ENCODE peak calls at places on chromosomes 12 and 14, in six cellular contexts. O is left ventricle myocardium inferior; L is lower leg skin; I is CD8-positive, alpha-beta T cell; K is tibial nerve; V is BJ. Z is an unnamed sample.

GRCh38 chr12:3704512-3705348 is 48.2 kb downstream of the CRACR2A start:
- DNase-seq in O (no peak), L (no peak), I (no peak), K (no peak), V (no peak), Z (no peak)

GRCh38 chr14:24314377-24315193 is 3.3 kb downstream of the LTB4R start:
- DNase-seq in O (no peak), L (peak), I (no peak), K (no peak), V (no peak), Z (no peak)

GRCh38 chr14:68544150-68544892 is 248.5 kb downstream of the ZFP36L1 start:
- DNase-seq in O (peak), L (peak), I (no peak), K (peak), V (peak), Z (no peak)

GRCh38 chr14:20798318-20798717 is 4.3 kb downstream of the RNASE1 start:
- DNase-seq in O (no peak), L (no peak), I (no peak), K (peak), V (no peak), Z (no peak)

GRCh38 chr12:105911966-105912365 is 226.8 kb downstream of the NUAK1 start:
- DNase-seq in O (no peak), L (no peak), I (no peak), K (no peak), V (no peak), Z (no peak)

GRCh38 chr14:88352299-88353097 is 29.4 kb upstream of the KCNK10 start:
- DNase-seq in O (no peak), L (no peak), I (no peak), K (no peak), V (no peak), Z (no peak)

GRCh38 chr12:62123721-62124203 is 136.4 kb upstream of the USP15 start:
- DNase-seq in O (no peak), L (no peak), I (peak), K (peak), V (no peak), Z (no peak)

GRCh38 chr12:132140918-132141841 is 2.9 kb downstream of the DDX51 start:
- DNase-seq in O (no peak), L (peak), I (no peak), K (no peak), V (no peak), Z (no peak)

GRCh38 chr12:4221157-4221556 is 52.4 kb upstream of the CCND2 start:
- DNase-seq in O (no peak), L (no peak), I (no peak), K (no peak), V (no peak), Z (no peak)

GRCh38 chr12:4824415-4824814 is 85.3 kb upstream of the KCNA1 start:
- DNase-seq in O (no peak), L (no peak), I (no peak), K (no peak), V (peak), Z (no peak)

GRCh38 chr12:85036241-85036707 is at the start of the genes LRRIQ1 and TSPAN19:
- DNase-seq in O (peak), L (peak), I (no peak), K (peak), V (no peak), Z (peak)

GRCh38 chr12:64801381-64801780 is 23.1 kb upstream of the TBC1D30 start:
- DNase-seq in O (no peak), L (no peak), I (no peak), K (no peak), V (no peak), Z (no peak)

GRCh38 chr14:76950043-76951020 is 78.2 kb downstream of the IRF2BPL start:
- DNase-seq in O (no peak), L (no peak), I (no peak), K (no peak), V (no peak), Z (no peak)

GRCh38 chr12:123041811-123042655 is 61.6 kb downstream of the ARL6IP4 start:
- DNase-seq in O (no peak), L (no peak), I (no peak), K (no peak), V (no peak), Z (no peak)

GRCh38 chr12:6532927-6533652 is 1.2 kb upstream of the GAPDH start:
- DNase-seq in O (peak), L (peak), I (peak), K (peak), V (no peak), Z (no peak)

GRCh38 chr12:109020750-109021380 is at the start of gene SVOP:
- DNase-seq in O (peak), L (peak), I (peak), K (peak), V (peak), Z (no peak)

GRCh38 chr12:46661161-46661845 is 164.5 kb downstream of the SLC38A4 start:
- DNase-seq in O (no peak), L (no peak), I (no peak), K (peak), V (peak), Z (peak)

GRCh38 chr12:16349132-16349463 is 1.7 kb downstream of the MGST1 start:
- DNase-seq in O (peak), L (peak), I (no peak), K (peak), V (peak), Z (no peak)

GRCh38 chr14:36835145-36835544 is 173.5 kb downstream of the PAX9 start:
- DNase-seq in O (no peak), L (no peak), I (no peak), K (no peak), V (no peak), Z (no peak)

GRCh38 chr12:57182918-57183575 is 33.5 kb upstream of the NXPH4 start:
- DNase-seq in O (peak), L (peak), I (peak), K (peak), V (no peak), Z (peak)

GRCh38 chr14:47674546-47675238 is 713 bp downstream of the MDGA2 start:
- DNase-seq in O (no peak), L (no peak), I (no peak), K (no peak), V (no peak), Z (no peak)

GRCh38 chr12:107586256-107586970 is 99.2 kb upstream of the PWP1 start:
- DNase-seq in O (no peak), L (no peak), I (no peak), K (no peak), V (no peak), Z (no peak)

GRCh38 chr12:58302487-58303011 is 361.2 kb downstream of the ATP23 start:
- DNase-seq in O (no peak), L (no peak), I (no peak), K (no peak), V (no peak), Z (no peak)

GRCh38 chr12:30420561-30420960 is 275.1 kb downstream of the IPO8 start:
- DNase-seq in O (no peak), L (no peak), I (no peak), K (no peak), V (no peak), Z (no peak)

GRCh38 chr14:95327558-95328374 is 8.1 kb upstream of the CLMN start:
- DNase-seq in O (no peak), L (no peak), I (no peak), K (no peak), V (no peak), Z (no peak)

GRCh38 chr12:47079365-47079893 is at the start of gene PCED1B:
- DNase-seq in O (peak), L (peak), I (peak), K (peak), V (no peak), Z (peak)

GRCh38 chr12:6326316-6326959 is 15.4 kb downstream of the TNFRSF1A start:
- DNase-seq in O (peak), L (no peak), I (no peak), K (no peak), V (no peak), Z (no peak)

GRCh38 chr12:96907681-96908163 is 665 bp downstream of the NEDD1 start:
- DNase-seq in O (no peak), L (no peak), I (peak), K (peak), V (no peak), Z (peak)

GRCh38 chr12:124428136-124428791 is 133.4 kb downstream of the RFLNA start:
- DNase-seq in O (no peak), L (no peak), I (no peak), K (peak), V (no peak), Z (no peak)

GRCh38 chr14:86934196-86934595 is 1058.8 kb downstream of the GALC start:
- DNase-seq in O (no peak), L (no peak), I (no peak), K (no peak), V (no peak), Z (no peak)

GRCh38 chr12:30200864-30201263 is 417.1 kb upstream of the TMTC1 start:
- DNase-seq in O (no peak), L (no peak), I (no peak), K (no peak), V (no peak), Z (no peak)

GRCh38 chr12:122355702-122356101 is 66.8 kb downstream of the CLIP1 start:
- DNase-seq in O (no peak), L (no peak), I (no peak), K (no peak), V (no peak), Z (no peak)

GRCh38 chr12:17097674-17098073 is 491.7 kb upstream of the LMO3 start:
- DNase-seq in O (no peak), L (no peak), I (no peak), K (no peak), V (no peak), Z (no peak)

GRCh38 chr12:131379758-131380157 is 331.1 kb upstream of the SFSWAP start:
- DNase-seq in O (no peak), L (peak), I (no peak), K (no peak), V (no peak), Z (no peak)

GRCh38 chr14:77260631-77261030 is 10.4 kb downstream of the NGB start:
- DNase-seq in O (no peak), L (no peak), I (no peak), K (no peak), V (no peak), Z (no peak)

GRCh38 chr12:104177663-104178501 is 37.7 kb upstream of the TXNRD1 start:
- DNase-seq in O (peak), L (peak), I (no peak), K (peak), V (peak), Z (no peak)

GRCh38 chr12:131808744-131809371 is 19.3 kb upstream of the MMP17 start:
- DNase-seq in O (peak), L (no peak), I (no peak), K (no peak), V (no peak), Z (no peak)

GRCh38 chr12:99979471-99979870 is 5.3 kb downstream of the ANKS1B start:
- DNase-seq in O (no peak), L (no peak), I (no peak), K (no peak), V (no peak), Z (no peak)

GRCh38 chr14:90575781-90576180 is 179.0 kb downstream of the CALM1 start:
- DNase-seq in O (no peak), L (no peak), I (no peak), K (no peak), V (no peak), Z (no peak)

DNA sequence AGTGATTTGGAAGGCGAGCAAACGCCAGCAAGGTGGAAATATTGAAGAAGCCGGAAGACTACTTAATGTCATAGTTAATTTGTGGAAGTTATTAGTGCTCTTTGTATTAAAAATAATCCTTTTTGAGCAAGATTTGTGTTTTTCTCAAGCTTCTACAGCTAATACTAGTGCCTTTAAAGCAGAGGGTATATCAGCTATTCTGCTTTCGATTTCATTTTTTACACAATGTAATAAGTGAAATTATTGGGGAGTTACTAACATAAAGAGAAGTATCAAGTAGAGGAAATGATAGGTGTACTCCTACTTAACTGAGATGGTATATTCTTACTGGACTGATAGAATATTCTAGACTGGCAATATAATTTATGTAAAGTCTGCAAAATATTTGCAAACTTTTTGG is 392.4 kb upstream of the DCN start:
- DNase-seq in O (no peak), L (no peak), I (no peak), K (no peak), V (no peak), Z (no peak)
- H3K4me3 ChIP-seq in O (peak), L (no peak), I (no peak), K (peak), V (no peak), Z (no peak)

GRCh38 chr12:27343255-27344000 is 10.8 kb downstream of the BMAL2 start:
- DNase-seq in O (no peak), L (no peak), I (no peak), K (no peak), V (peak), Z (no peak)

GRCh38 chr12:27340971-27341370 is 8.3 kb downstream of the BMAL2 start:
- DNase-seq in O (no peak), L (no peak), I (no peak), K (no peak), V (no peak), Z (no peak)

GRCh38 chr12:27344246-27344645 is 11.6 kb downstream of the BMAL2 start:
- DNase-seq in O (no peak), L (no peak), I (no peak), K (no peak), V (no peak), Z (no peak)

GRCh38 chr12:27344760-27345159 is 12.1 kb downstream of the BMAL2 start:
- DNase-seq in O (no peak), L (no peak), I (no peak), K (no peak), V (no peak), Z (no peak)

DNA sequence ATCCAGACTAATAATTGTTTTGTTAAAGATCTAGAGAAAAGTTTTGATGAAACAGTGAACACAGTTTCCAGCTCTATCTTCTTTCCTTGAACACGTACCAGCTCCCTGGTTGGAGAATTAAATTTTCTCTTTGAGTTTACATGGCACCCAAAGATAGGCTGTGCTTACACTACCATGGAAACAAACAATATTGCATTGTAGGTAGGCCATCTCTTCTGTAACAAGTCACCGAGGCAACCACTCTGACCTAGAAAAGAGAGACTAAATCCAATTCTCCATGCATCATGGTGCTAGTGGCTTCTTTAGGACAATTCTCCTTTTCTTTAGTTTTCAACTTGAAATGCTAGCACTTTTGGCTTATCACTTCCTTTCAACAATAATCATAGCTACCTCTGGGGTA is 9.9 kb downstream of the BMAL2 start:
- DNase-seq in O (no peak), L (no peak), I (no peak), K (no peak), V (no peak), Z (no peak)
- H3K4me3 ChIP-seq in O (no peak), L (no peak), I (no peak), K (no peak), V (no peak), Z (no peak)

GRCh38 chr12:53985358-53985899 is 483 bp downstream of the HOXC10 start:
- DNase-seq in O (no peak), L (no peak), I (no peak), K (no peak), V (no peak), Z (no peak)
- H3K4me3 ChIP-seq in O (peak), L (peak), I (no peak), K (peak), V (peak), Z (no peak)

GRCh38 chr14:60643443-60644402 is 5.6 kb downstream of the SIX1 start:
- DNase-seq in O (no peak), L (no peak), I (no peak), K (no peak), V (no peak), Z (no peak)
- H3K4me3 ChIP-seq in O (no peak), L (no peak), I (no peak), K (no peak), V (no peak), Z (no peak)

GRCh38 chr14:56738020-56738419 is 72.3 kb downstream of the OTX2 start:
- DNase-seq in O (no peak), L (no peak), I (no peak), K (no peak), V (no peak), Z (no peak)

GRCh38 chr14:56730468-56731145 is 79.7 kb downstream of the OTX2 start:
- DNase-seq in O (no peak), L (no peak), I (no peak), K (no peak), V (no peak), Z (no peak)

GRCh38 chr14:56731187-56731586 is 79.1 kb downstream of the OTX2 start:
- DNase-seq in O (no peak), L (no peak), I (no peak), K (no peak), V (no peak), Z (no peak)

GRCh38 chr14:56733396-56733795 is 76.9 kb downstream of the OTX2 start:
- DNase-seq in O (no peak), L (no peak), I (no peak), K (no peak), V (no peak), Z (no peak)
- H3K4me3 ChIP-seq in O (no peak), L (no peak), I (no peak), K (no peak), V (no peak), Z (no peak)